ENCODE peak calls at places on chromosomes 13 and 19, in nine cellular contexts. S is C1 segment of cervical spinal cord; H is uterus; T is cerebellar cortex; V is left colon; Y is nucleus accumbens; R is EL; Q is choroid plexus epithelial cell; U is activated T-cell treated with anti-CD3 and anti-CD28 coated beads, Interleukin-2, amount 50 U/mL, for 1 hour. P is an unnamed sample.

GRCh38 chr19:37906868-37907734 is at the start of gene SIPA1L3:
- DNase-seq in S (peak), R (peak), U (peak), V (peak), H (peak), Y (peak), T (peak), Q (peak), P (peak)

GRCh38 chr13:53732664-53733063 is 704.1 kb downstream of the OLFM4 start:
- DNase-seq in S (no peak), Y (no peak), U (no peak), V (no peak), T (no peak), H (no peak), R (no peak), Q (no peak), P (no peak)

GRCh38 chr13:51614350-51614786 is 30.1 kb downstream of the WDFY2 start:
- DNase-seq in V (peak), H (peak), Q (no peak), T (peak), Y (peak), R (no peak), U (peak), S (no peak), P (peak)

GRCh38 chr19:3149089-3149488 is 13.3 kb downstream of the GNA15 start:
- DNase-seq in Q (no peak), Y (no peak), H (no peak), V (no peak), T (no peak), U (no peak), R (no peak), S (no peak), P (no peak)

GRCh38 chr19:3335431-3336350 is 30.7 kb upstream of the NFIC start:
- DNase-seq in Q (no peak), T (no peak), H (peak), V (peak), R (peak), Y (peak), U (no peak), S (no peak), P (peak)

GRCh38 chr13:109400192-109400591 is 386.2 kb downstream of the IRS2 start:
- DNase-seq in U (no peak), R (no peak), T (no peak), V (peak), S (no peak), H (no peak), Y (no peak), Q (no peak), P (peak)

GRCh38 chr19:5927439-5927821 is 13.4 kb downstream of the CAPS start:
- DNase-seq in H (no peak), S (no peak), T (no peak), Y (no peak), U (no peak), V (no peak), R (no peak), Q (no peak), P (no peak)

GRCh38 chr19:5293607-5294089 is 47.0 kb downstream of the PTPRS start:
- DNase-seq in T (peak), S (no peak), H (peak), Q (peak), U (no peak), V (peak), R (peak), Y (peak), P (no peak)

GRCh38 chr13:48411281-48412099 is 1.4 kb downstream of the LPAR6 start:
- DNase-seq in Q (peak), S (no peak), T (no peak), R (peak), V (no peak), U (peak), Y (no peak), H (no peak), P (no peak)

GRCh38 chr19:33755314-33756020 is 41.2 kb upstream of the KCTD15 start:
- DNase-seq in U (no peak), Q (no peak), Y (no peak), H (no peak), V (no peak), S (no peak), R (no peak), T (peak), P (no peak)

GRCh38 chr13:31968473-31968872 is 63.1 kb upstream of the FRY start:
- DNase-seq in Q (peak), R (no peak), S (no peak), U (no peak), T (no peak), Y (no peak), H (peak), V (peak), P (peak)

GRCh38 chr19:54164369-54165068 is 5.0 kb upstream of the LENG1 start:
- DNase-seq in R (peak), H (peak), V (peak), T (no peak), Y (no peak), U (peak), Q (peak), S (no peak), P (peak)

GRCh38 chr13:113166266-113166665 is 7.8 kb downstream of the PROZ start:
- DNase-seq in Q (no peak), U (no peak), V (no peak), Y (no peak), H (no peak), R (no peak), T (no peak), S (no peak), P (no peak)

GRCh38 chr13:98349731-98350305 is 172.7 kb upstream of the RNF113B start:
- DNase-seq in S (no peak), U (no peak), T (peak), Q (peak), H (no peak), R (no peak), V (no peak), Y (no peak), P (peak)

GRCh38 chr19:7529610-7530490 is 5.7 kb upstream of the PNPLA6 start:
- DNase-seq in H (no peak), Q (no peak), R (no peak), T (no peak), V (peak), Y (no peak), U (no peak), S (no peak), P (no peak)

GRCh38 chr13:112042496-112042895 is 24.5 kb upstream of the SOX1 start:
- DNase-seq in Q (no peak), R (no peak), T (no peak), S (no peak), U (no peak), H (no peak), Y (no peak), V (no peak), P (no peak)

GRCh38 chr13:59790626-59791025 is 373.1 kb downstream of the DIAPH3 start:
- DNase-seq in R (no peak), H (no peak), Q (peak), U (no peak), V (no peak), S (no peak), Y (no peak), T (no peak), P (no peak)

GRCh38 chr19:49560358-49560900 is 19.9 kb downstream of the NOSIP start:
- DNase-seq in Y (peak), U (peak), V (peak), H (no peak), T (no peak), S (peak), R (no peak), Q (no peak), P (peak)

GRCh38 chr13:21999666-22000065 is 328.8 kb downstream of the FGF9 start:
- DNase-seq in S (no peak), H (no peak), V (no peak), U (no peak), T (no peak), R (no peak), Y (no peak), Q (no peak), P (no peak)

GRCh38 chr13:20475927-20476691 is 49.5 kb downstream of the CRYL1 start:
- DNase-seq in S (no peak), V (peak), R (no peak), Y (no peak), Q (peak), T (no peak), U (peak), H (no peak), P (no peak)

GRCh38 chr13:28540612-28541011 is 45.7 kb upstream of the FLT1 start:
- DNase-seq in T (no peak), U (no peak), H (no peak), V (no peak), Q (peak), Y (no peak), R (peak), S (no peak), P (no peak)

GRCh38 chr13:102466836-102467235 is 65.0 kb upstream of the FGF14 start:
- DNase-seq in V (no peak), Q (no peak), R (no peak), S (no peak), H (no peak), U (no peak), T (no peak), Y (no peak), P (no peak)

GRCh38 chr19:47589824-47590223 is 16.9 kb upstream of the ZNF541 start:
- DNase-seq in Q (no peak), H (no peak), U (no peak), R (no peak), T (no peak), S (no peak), V (no peak), Y (no peak), P (no peak)

GRCh38 chr19:43759515-43759914 is 4.8 kb upstream of the SMG9 start:
- DNase-seq in R (peak), Q (peak), V (no peak), U (no peak), T (no peak), H (no peak), S (no peak), Y (no peak), P (peak)

GRCh38 chr13:33757713-33758112 is 60.2 kb upstream of the RFC3 start:
- DNase-seq in S (no peak), U (no peak), V (no peak), R (no peak), Q (no peak), T (no peak), H (no peak), Y (no peak), P (no peak)

GRCh38 chr13:39474600-39474999 is 128.4 kb downstream of the LHFPL6 start:
- DNase-seq in T (no peak), U (no peak), R (no peak), S (no peak), V (no peak), Y (no peak), Q (no peak), H (no peak), P (no peak)

P was measured in heart left ventricle.